ENCODE peak calls at places on chromosomes 7 and 10, in four cellular contexts. One of them, this sample, is unnamed.

GRCh38 chr7:68547181-68547580 is 1051.1 kb upstream of the AUTS2 start:
- DNase-seq in H9: no peak
- DNase-seq in mesenchymal stem cell: no peak
- DNase-seq in H1: no peak
- DNase-seq in this sample: no peak

GRCh38 chr7:118214833-118215182 is 9.7 kb upstream of the ANKRD7 start:
- DNase-seq in H9: no peak
- DNase-seq in mesenchymal stem cell: no peak
- DNase-seq in H1: no peak
- DNase-seq in this sample: no peak

GRCh38 chr10:116440330-116441030 is 12.8 kb downstream of the PNLIPRP3 start:
- DNase-seq in H9: no peak
- DNase-seq in mesenchymal stem cell: no peak
- DNase-seq in H1: no peak
- DNase-seq in this sample: no peak

GRCh38 chr10:65273063-65273462 is 1652.8 kb upstream of the LRRTM3 start:
- DNase-seq in H9: no peak
- DNase-seq in mesenchymal stem cell: no peak
- DNase-seq in H1: no peak
- DNase-seq in this sample: peak

GRCh38 chr10:120314426-120314825 is 142.6 kb upstream of the PLPP4 start:
- DNase-seq in H9: no peak
- DNase-seq in mesenchymal stem cell: no peak
- DNase-seq in H1: no peak
- DNase-seq in this sample: no peak

GRCh38 chr7:157278167-157278790 is 58.5 kb upstream of the DNAJB6 start:
- DNase-seq in H9: no peak
- DNase-seq in mesenchymal stem cell: no peak
- DNase-seq in H1: no peak
- DNase-seq in this sample: no peak

GRCh38 chr7:27242580-27243339 is at the start of gene EVX1:
- DNase-seq in H9: peak
- DNase-seq in mesenchymal stem cell: peak
- DNase-seq in H1: peak
- DNase-seq in this sample: no peak

GRCh38 chr10:90051053-90051452 is 349.7 kb downstream of the KIF20B start:
- DNase-seq in H9: no peak
- DNase-seq in mesenchymal stem cell: peak
- DNase-seq in H1: no peak
- DNase-seq in this sample: no peak

GRCh38 chr7:158815046-158815445 is 14.3 kb downstream of the ESYT2 start:
- DNase-seq in H9: peak
- DNase-seq in mesenchymal stem cell: peak
- DNase-seq in H1: peak
- DNase-seq in this sample: no peak

GRCh38 chr7:77537595-77538185 is 595 bp downstream of the PTPN12 start:
- DNase-seq in H9: no peak
- DNase-seq in mesenchymal stem cell: no peak
- DNase-seq in H1: no peak
- DNase-seq in this sample: peak

GRCh38 chr7:80609732-80610131 is 28.7 kb upstream of the CD36 start:
- DNase-seq in H9: no peak
- DNase-seq in mesenchymal stem cell: no peak
- DNase-seq in H1: no peak
- DNase-seq in this sample: no peak

GRCh38 chr7:136133491-136133990 is 156.4 kb upstream of the MTPN start:
- DNase-seq in H9: no peak
- DNase-seq in mesenchymal stem cell: no peak
- DNase-seq in H1: no peak
- DNase-seq in this sample: peak

GRCh38 chr7:94701555-94701973 is 45.6 kb upstream of the SGCE start:
- DNase-seq in H9: no peak
- DNase-seq in mesenchymal stem cell: peak
- DNase-seq in H1: no peak
- DNase-seq in this sample: peak

GRCh38 chr7:46525876-46526275 is 604.8 kb upstream of the IGFBP3 start:
- DNase-seq in H9: no peak
- DNase-seq in mesenchymal stem cell: no peak
- DNase-seq in H1: no peak
- DNase-seq in this sample: no peak

GRCh38 chr7:142097571-142097970 is 13.9 kb upstream of the MGAM2 start:
- DNase-seq in H9: no peak
- DNase-seq in mesenchymal stem cell: no peak
- DNase-seq in H1: no peak
- DNase-seq in this sample: no peak

GRCh38 chr10:113019692-113020424 is 69.8 kb downstream of the TCF7L2 start:
- DNase-seq in H9: no peak
- DNase-seq in mesenchymal stem cell: no peak
- DNase-seq in H1: no peak
- DNase-seq in this sample: peak

GRCh38 chr10:126373982-126374381 is 14.3 kb downstream of the ADAM12 start:
- DNase-seq in H9: no peak
- DNase-seq in mesenchymal stem cell: peak
- DNase-seq in H1: no peak
- DNase-seq in this sample: no peak

GRCh38 chr7:158315326-158315725 is 272.3 kb downstream of the PTPRN2 start:
- DNase-seq in H9: peak
- DNase-seq in mesenchymal stem cell: no peak
- DNase-seq in H1: no peak
- DNase-seq in this sample: no peak

GRCh38 chr7:134852626-134853025 is 73.2 kb downstream of the CALD1 start:
- DNase-seq in H9: no peak
- DNase-seq in mesenchymal stem cell: peak
- DNase-seq in H1: no peak
- DNase-seq in this sample: no peak

GRCh38 chr7:129664029-129665012 is 52.8 kb downstream of the NRF1 start:
- DNase-seq in H9: no peak
- DNase-seq in mesenchymal stem cell: peak
- DNase-seq in H1: no peak
- DNase-seq in this sample: no peak

GRCh38 chr10:46282460-46283216 is 4.2 kb upstream of the ANTXRL start:
- DNase-seq in H9: peak
- DNase-seq in mesenchymal stem cell: peak
- DNase-seq in H1: peak
- DNase-seq in this sample: peak

GRCh38 chr10:123522702-123523312 is 143.3 kb upstream of the GPR26 start:
- DNase-seq in H9: no peak
- DNase-seq in mesenchymal stem cell: no peak
- DNase-seq in H1: no peak
- DNase-seq in this sample: no peak

GRCh38 chr7:22561356-22561755 is 61.4 kb upstream of the STEAP1B start:
- DNase-seq in H9: peak
- DNase-seq in mesenchymal stem cell: peak
- DNase-seq in H1: peak
- DNase-seq in this sample: peak

GRCh38 chr7:96825285-96825684 is 115.6 kb upstream of the SEM1 start:
- DNase-seq in H9: no peak
- DNase-seq in mesenchymal stem cell: no peak
- DNase-seq in H1: no peak
- DNase-seq in this sample: no peak

GRCh38 chr7:30135551-30136271 is 925 bp downstream of the MTURN start:
- DNase-seq in H9: no peak
- DNase-seq in mesenchymal stem cell: peak
- DNase-seq in H1: peak
- DNase-seq in this sample: peak

GRCh38 chr7:30135271-30135550 is 425 bp downstream of the MTURN start:
- DNase-seq in H9: no peak
- DNase-seq in mesenchymal stem cell: no peak
- DNase-seq in H1: no peak
- DNase-seq in this sample: no peak

GRCh38 chr7:30134523-30135270 is at the start of gene MTURN:
- DNase-seq in H9: peak
- DNase-seq in mesenchymal stem cell: peak
- DNase-seq in H1: peak
- DNase-seq in this sample: peak

GRCh38 chr7:30136339-30136738 is 1.6 kb downstream of the MTURN start:
- DNase-seq in H9: no peak
- DNase-seq in mesenchymal stem cell: no peak
- DNase-seq in H1: peak
- DNase-seq in this sample: no peak

GRCh38 chr7:30136743-30137485 is 2.1 kb downstream of the MTURN start:
- DNase-seq in H9: no peak
- DNase-seq in mesenchymal stem cell: no peak
- DNase-seq in H1: peak
- DNase-seq in this sample: no peak
- H2AFZ ChIP-seq in H9: no peak
- H2AFZ ChIP-seq in mesenchymal stem cell: no peak
- H2AFZ ChIP-seq in H1: no peak
- H2AFZ ChIP-seq in this sample: peak

DNA sequence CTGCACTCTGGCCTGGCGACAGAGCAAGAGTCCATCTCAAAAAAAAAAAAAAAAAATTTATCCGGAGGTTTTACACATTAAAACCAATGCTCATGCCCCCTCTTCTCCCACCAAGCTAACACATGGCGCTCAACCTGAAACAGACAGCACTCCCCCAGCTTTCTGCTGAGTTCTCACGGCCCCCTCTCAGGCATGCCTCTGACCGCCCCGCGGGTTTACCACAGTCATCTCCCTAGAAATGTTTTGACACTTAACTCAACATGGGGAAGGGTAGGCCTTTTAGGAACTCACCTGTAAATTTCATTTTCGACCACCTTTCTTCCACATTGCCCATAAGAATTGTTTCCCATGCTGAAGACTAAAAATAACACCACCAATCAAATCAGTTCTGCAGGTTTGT is 9.3 kb downstream of the RCC1L start:
- DNase-seq in H9: no peak
- DNase-seq in mesenchymal stem cell: no peak
- DNase-seq in H1: no peak
- DNase-seq in this sample: no peak
- H4K8ac ChIP-seq in H9: no peak
- H4K8ac ChIP-seq in mesenchymal stem cell: no peak
- H4K8ac ChIP-seq in H1: no peak
- H4K8ac ChIP-seq in this sample: no peak

DNA sequence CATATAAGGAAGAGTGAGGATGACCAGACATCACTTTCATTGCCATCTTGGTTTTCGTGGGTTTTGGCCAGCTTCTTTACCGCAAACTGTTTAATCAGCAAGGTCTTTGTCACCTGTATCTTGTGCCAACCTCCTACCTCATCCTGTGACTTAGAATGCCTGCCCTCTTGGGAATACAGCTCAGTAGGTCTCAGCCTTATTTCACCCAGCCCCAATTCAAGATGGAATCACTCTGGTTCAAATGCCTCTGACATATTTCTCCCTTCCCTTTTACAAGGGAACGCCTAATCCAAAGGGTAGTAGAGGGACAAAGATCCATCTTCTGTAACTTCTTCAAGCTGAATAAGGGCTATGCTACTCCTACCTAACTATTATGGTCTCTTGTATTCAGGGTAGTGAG is 4.7 kb upstream of the ERCC6 start:
- DNase-seq in H9: no peak
- DNase-seq in mesenchymal stem cell: no peak
- DNase-seq in H1: no peak
- DNase-seq in this sample: no peak
- H2BK12ac ChIP-seq in H9: no peak
- H2BK12ac ChIP-seq in mesenchymal stem cell: no peak
- H2BK12ac ChIP-seq in H1: no peak
- H2BK12ac ChIP-seq in this sample: no peak

GRCh38 chr7:24283900-24284698 is at the start of gene NPY:
- DNase-seq in H9: peak
- DNase-seq in mesenchymal stem cell: peak
- DNase-seq in H1: peak
- DNase-seq in this sample: no peak
- H2AFZ ChIP-seq in H9: no peak
- H2AFZ ChIP-seq in mesenchymal stem cell: peak
- H2AFZ ChIP-seq in H1: peak
- H2AFZ ChIP-seq in this sample: no peak

GRCh38 chr7:88150018-88150417 is 69.8 kb downstream of the SRI start:
- DNase-seq in H9: no peak
- DNase-seq in mesenchymal stem cell: no peak
- DNase-seq in H1: no peak
- DNase-seq in this sample: no peak
- H4K8ac ChIP-seq in H9: no peak
- H4K8ac ChIP-seq in mesenchymal stem cell: no peak
- H4K8ac ChIP-seq in H1: no peak
- H4K8ac ChIP-seq in this sample: no peak

GRCh38 chr10:79079074-79079397 is 10.3 kb downstream of the ZMIZ1 start:
- DNase-seq in H9: no peak
- DNase-seq in mesenchymal stem cell: peak
- DNase-seq in H1: no peak
- DNase-seq in this sample: no peak

GRCh38 chr10:79081353-79082034 is 12.7 kb downstream of the ZMIZ1 start:
- DNase-seq in H9: no peak
- DNase-seq in mesenchymal stem cell: peak
- DNase-seq in H1: no peak
- DNase-seq in this sample: no peak

GRCh38 chr10:79078367-79079073 is 9.8 kb downstream of the ZMIZ1 start:
- DNase-seq in H9: no peak
- DNase-seq in mesenchymal stem cell: no peak
- DNase-seq in H1: no peak
- DNase-seq in this sample: no peak

GRCh38 chr10:79077488-79078173 is 8.9 kb downstream of the ZMIZ1 start:
- DNase-seq in H9: no peak
- DNase-seq in mesenchymal stem cell: no peak
- DNase-seq in H1: no peak
- DNase-seq in this sample: no peak

GRCh38 chr10:79079490-79080355 is 11.0 kb downstream of the ZMIZ1 start:
- DNase-seq in H9: no peak
- DNase-seq in mesenchymal stem cell: peak
- DNase-seq in H1: no peak
- DNase-seq in this sample: no peak
- H2BK12ac ChIP-seq in H9: no peak
- H2BK12ac ChIP-seq in mesenchymal stem cell: peak
- H2BK12ac ChIP-seq in H1: no peak
- H2BK12ac ChIP-seq in this sample: no peak

GRCh38 chr10:44650576-44651394 is 260.4 kb upstream of the TMEM72 start:
- DNase-seq in H9: no peak
- DNase-seq in mesenchymal stem cell: no peak
- DNase-seq in H1: no peak
- DNase-seq in this sample: no peak

GRCh38 chr10:44648691-44649090 is 262.4 kb upstream of the TMEM72 start:
- DNase-seq in H9: no peak
- DNase-seq in mesenchymal stem cell: no peak
- DNase-seq in H1: no peak
- DNase-seq in this sample: no peak

GRCh38 chr10:44647877-44648542 is 263.1 kb upstream of the CXCL12 start:
- DNase-seq in H9: no peak
- DNase-seq in mesenchymal stem cell: no peak
- DNase-seq in H1: no peak
- DNase-seq in this sample: no peak

GRCh38 chr10:44651395-44651661 is 259.8 kb upstream of the TMEM72 start:
- DNase-seq in H9: no peak
- DNase-seq in mesenchymal stem cell: no peak
- DNase-seq in H1: no peak
- DNase-seq in this sample: no peak

DNA sequence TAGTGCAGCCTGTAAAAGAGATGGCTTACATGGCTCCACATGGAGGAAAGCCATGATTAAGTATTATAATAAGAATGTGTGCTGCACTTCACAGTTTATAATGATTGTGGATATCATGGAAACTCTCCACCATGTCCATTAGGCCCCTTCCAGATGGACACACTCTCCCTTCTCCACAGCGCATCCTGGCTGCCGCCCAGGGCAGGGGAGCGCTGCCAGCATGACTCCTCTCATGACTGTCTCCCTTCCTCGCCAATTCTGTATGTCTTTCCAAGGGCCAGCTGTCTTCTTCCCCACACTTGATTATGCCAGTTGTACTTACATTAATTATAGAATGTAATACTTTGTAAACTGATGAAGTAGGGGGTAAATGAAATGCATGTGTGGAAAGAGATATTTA is 259.3 kb upstream of the TMEM72 start:
- DNase-seq in H9: no peak
- DNase-seq in mesenchymal stem cell: no peak
- DNase-seq in H1: no peak
- DNase-seq in this sample: no peak
- H2AFZ ChIP-seq in H9: no peak
- H2AFZ ChIP-seq in mesenchymal stem cell: no peak
- H2AFZ ChIP-seq in H1: no peak
- H2AFZ ChIP-seq in this sample: no peak